ENCODE peak calls at places on chromosomes 1 and 21, in four cellular contexts. One of them, this sample, is unnamed.

GRCh38 chr1:64826991-64827390 is 82.1 kb downstream of the RAVER2 start:
- ATAC-seq in A549: no peak
- ATAC-seq in upper lobe of left lung: no peak
- ATAC-seq in right lobe of liver: peak; percentile 53
- ATAC-seq in this sample: no peak

GRCh38 chr1:55974714-55975441 is 604.5 kb downstream of the PLPP3 start:
- ATAC-seq in right lobe of liver: no peak
- ATAC-seq in A549: no peak
- ATAC-seq in upper lobe of left lung: peak; percentile 19
- ATAC-seq in this sample: peak; percentile 78

GRCh38 chr1:3094863-3095780 is 26.1 kb downstream of the PRDM16 start:
- ATAC-seq in right lobe of liver: no peak
- ATAC-seq in A549: no peak
- ATAC-seq in upper lobe of left lung: no peak
- ATAC-seq in this sample: no peak

GRCh38 chr1:22853651-22854185 is 118.9 kb downstream of the LACTBL1 start:
- ATAC-seq in upper lobe of left lung: no peak
- ATAC-seq in right lobe of liver: no peak
- ATAC-seq in A549: no peak
- ATAC-seq in this sample: no peak

GRCh38 chr1:232369451-232369850 is 260.5 kb downstream of the SIPA1L2 start:
- ATAC-seq in A549: no peak
- ATAC-seq in right lobe of liver: no peak
- ATAC-seq in upper lobe of left lung: no peak
- ATAC-seq in this sample: no peak

GRCh38 chr21:45562401-45562800 is 20.2 kb upstream of the SLC19A1 start:
- ATAC-seq in A549: no peak
- ATAC-seq in right lobe of liver: no peak
- ATAC-seq in upper lobe of left lung: no peak
- ATAC-seq in this sample: no peak

GRCh38 chr1:244603498-244603897 is 49.4 kb upstream of the DESI2 start:
- ATAC-seq in right lobe of liver: peak; percentile 71
- ATAC-seq in upper lobe of left lung: peak; percentile 65
- ATAC-seq in A549: no peak
- ATAC-seq in this sample: no peak

GRCh38 chr1:22609291-22609690 is 27.1 kb upstream of the C1QA start:
- ATAC-seq in upper lobe of left lung: no peak
- ATAC-seq in A549: no peak
- ATAC-seq in right lobe of liver: no peak
- ATAC-seq in this sample: no peak

GRCh38 chr1:155011004-155011416 is 8.4 kb downstream of the ZBTB7B start:
- ATAC-seq in right lobe of liver: no peak
- ATAC-seq in upper lobe of left lung: no peak
- ATAC-seq in A549: no peak
- ATAC-seq in this sample: no peak

GRCh38 chr1:41378999-41379740 is 17.9 kb downstream of the FOXO6 start:
- ATAC-seq in upper lobe of left lung: no peak
- ATAC-seq in A549: no peak
- ATAC-seq in right lobe of liver: no peak
- ATAC-seq in this sample: no peak

GRCh38 chr1:238624786-238625185 is 734.1 kb upstream of the ZP4 start:
- ATAC-seq in upper lobe of left lung: no peak
- ATAC-seq in right lobe of liver: no peak
- ATAC-seq in A549: no peak
- ATAC-seq in this sample: no peak

GRCh38 chr1:245788269-245788668 is 633.5 kb downstream of the KIF26B start:
- ATAC-seq in A549: peak; percentile 72
- ATAC-seq in right lobe of liver: no peak
- ATAC-seq in upper lobe of left lung: peak; percentile 49
- ATAC-seq in this sample: no peak

GRCh38 chr1:30682396-30683275 is 40.7 kb downstream of the MATN1 start:
- ATAC-seq in upper lobe of left lung: no peak
- ATAC-seq in A549: no peak
- ATAC-seq in right lobe of liver: no peak
- ATAC-seq in this sample: no peak

GRCh38 chr1:7784492-7785071 is 491 bp downstream of the PER3 start:
- ATAC-seq in A549: peak; percentile 30
- ATAC-seq in right lobe of liver: peak; percentile 38
- ATAC-seq in upper lobe of left lung: no peak
- ATAC-seq in this sample: no peak
- TF ChIP-seq POLR2A in A549: no peak
- TF ChIP-seq POLR2A in right lobe of liver: no peak
- TF ChIP-seq POLR2A in upper lobe of left lung: no peak
- TF ChIP-seq POLR2A in this sample: no peak

GRCh38 chr1:6579374-6580118 is at the start of gene ZBTB48:
- ATAC-seq in right lobe of liver: peak; percentile 93
- ATAC-seq in upper lobe of left lung: peak; percentile 98
- ATAC-seq in A549: peak; percentile 97
- ATAC-seq in this sample: peak; percentile 98
- TF ChIP-seq POLR2A in right lobe of liver: peak; percentile 92
- TF ChIP-seq POLR2A in upper lobe of left lung: peak; percentile 90
- TF ChIP-seq POLR2A in A549: peak; percentile 96
- TF ChIP-seq POLR2A in this sample: peak; percentile 95

GRCh38 chr1:1615256-1616044 is at the start of gene MIB2:
- ATAC-seq in upper lobe of left lung: peak; percentile 97
- ATAC-seq in right lobe of liver: peak; percentile 95
- ATAC-seq in A549: peak; percentile 86
- ATAC-seq in this sample: peak; percentile 95
- TF ChIP-seq POLR2A in upper lobe of left lung: peak; percentile 83
- TF ChIP-seq POLR2A in right lobe of liver: peak; percentile 83
- TF ChIP-seq POLR2A in A549: peak; percentile 59
- TF ChIP-seq POLR2A in this sample: peak; percentile 80

GRCh38 chr1:226061793-226062557 is 541 bp upstream of the H3-3A start:
- ATAC-seq in upper lobe of left lung: peak; percentile 82
- ATAC-seq in A549: peak; percentile 74
- ATAC-seq in right lobe of liver: peak; percentile 73
- ATAC-seq in this sample: peak; percentile 81
- TF ChIP-seq POLR2A in upper lobe of left lung: peak; percentile 81
- TF ChIP-seq POLR2A in A549: peak; percentile 65
- TF ChIP-seq POLR2A in right lobe of liver: peak; percentile 82
- TF ChIP-seq POLR2A in this sample: no peak

This sample was measured in gastroesophageal sphincter.